ENCODE peak calls at places on chromosomes 11 and 22, in five cellular contexts. J, Z, U, E and Y are unnamed samples.
A peak's percentile ranks its signal among the peaks of the same experiment; 100 is the strongest.

GRCh38 chr22:31099386-31099785 is 8.0 kb downstream of the SELENOM start:
- DNase-seq in J (no peak), E (no peak), Z (no peak), U (no peak), Y (no peak)

GRCh38 chr11:6362868-6363678 is 27.2 kb upstream of the SMPD1 start:
- DNase-seq in U (peak; percentile 73), E (peak; percentile 76), Z (peak; percentile 76), J (peak; percentile 73), Y (peak; percentile 90)

GRCh38 chr22:39365406-39365782 is 15.6 kb downstream of the SYNGR1 start:
- DNase-seq in E (no peak), J (no peak), Z (no peak), U (no peak), Y (no peak)

GRCh38 chr11:94553938-94554337 is 10.2 kb downstream of the FUT4 start:
- DNase-seq in Z (no peak), J (no peak), E (no peak), U (no peak), Y (no peak)

GRCh38 chr22:23522642-23523251 is 57.3 kb downstream of the IGLL1 start:
- DNase-seq in Z (no peak), J (no peak), U (no peak), E (no peak), Y (no peak)

GRCh38 chr22:49964493-49965290 is 4.1 kb downstream of the PIM3 start:
- DNase-seq in J (peak; percentile 51), E (peak; percentile 17), U (no peak), Z (no peak), Y (peak; percentile 64)

GRCh38 chr11:58707767-58708166 is 24.0 kb downstream of the GLYAT start:
- DNase-seq in J (no peak), E (no peak), Z (no peak), U (no peak), Y (no peak)

GRCh38 chr11:35082322-35083180 is 56.4 kb upstream of the CD44 start:
- DNase-seq in J (no peak), U (no peak), Z (peak; percentile 92), E (peak; percentile 72), Y (peak; percentile 75)

GRCh38 chr11:36346562-36347383 is 50.7 kb downstream of the PRR5L start:
- DNase-seq in J (no peak), U (no peak), Z (no peak), E (no peak), Y (no peak)

GRCh38 chr11:114085965-114086364 is 26.5 kb downstream of the ZBTB16 start:
- DNase-seq in J (peak; percentile 64), U (no peak), E (peak; percentile 57), Z (peak; percentile 43), Y (peak; percentile 38)

GRCh38 chr22:49736538-49736937 is 91.1 kb downstream of the BRD1 start:
- DNase-seq in E (no peak), Z (no peak), U (no peak), J (peak; percentile 19), Y (no peak)

GRCh38 chr11:114058026-114058706 is 1.3 kb upstream of the ZBTB16 start:
- DNase-seq in Z (no peak), J (peak; percentile 56), E (no peak), U (no peak), Y (peak; percentile 84)

GRCh38 chr11:133978816-133979215 is 22.0 kb upstream of the IGSF9B start:
- DNase-seq in Z (no peak), J (no peak), U (no peak), E (no peak), Y (no peak)

GRCh38 chr11:20913113-20913512 is 243.7 kb downstream of the NELL1 start:
- DNase-seq in Z (no peak), J (no peak), U (no peak), E (no peak), Y (no peak)

GRCh38 chr22:29316429-29316828 is 932 bp upstream of the RASL10A start:
- DNase-seq in J (no peak), Z (no peak), E (no peak), U (no peak), Y (no peak)

GRCh38 chr22:10961043-10961860 is 4566.7 kb upstream of the OR11H1 start:
- DNase-seq in E (no peak), J (no peak), U (no peak), Z (no peak), Y (no peak)

GRCh38 chr11:102462610-102463009 is 10.0 kb upstream of the TMEM123 start:
- DNase-seq in Z (no peak), E (no peak), U (no peak), J (no peak), Y (no peak)

GRCh38 chr22:48404004-48404403 is 1423.7 kb downstream of the BRD1 start:
- DNase-seq in J (no peak), Z (no peak), U (no peak), E (no peak), Y (no peak)

GRCh38 chr11:72634472-72635095 is 39.6 kb downstream of the PDE2A start:
- DNase-seq in Z (no peak), E (no peak), U (no peak), J (no peak), Y (no peak)

GRCh38 chr11:73359930-73360742 is 16.1 kb upstream of the RELT start:
- DNase-seq in J (no peak), E (no peak), Z (peak; percentile 54), U (no peak), Y (no peak)

GRCh38 chr11:130774703-130775102 is 141.6 kb downstream of the SNX19 start:
- DNase-seq in Z (no peak), U (no peak), E (no peak), J (no peak), Y (no peak)

GRCh38 chr11:6307879-6308278 is 12.4 kb downstream of the CAVIN3 start:
- DNase-seq in E (no peak), U (no peak), J (no peak), Z (no peak), Y (no peak)

GRCh38 chr22:38569181-38569971 is 607 bp downstream of the DMC1 start:
- DNase-seq in U (no peak), E (peak; percentile 10), Z (no peak), J (no peak), Y (peak; percentile 69)

GRCh38 chr11:123719452-123719851 is 22.0 kb downstream of the ZNF202 start:
- DNase-seq in J (no peak), E (no peak), U (no peak), Z (no peak), Y (no peak)

GRCh38 chr11:95417832-95418231 is 186.8 kb upstream of the SESN3 start:
- DNase-seq in J (no peak), Z (no peak), E (no peak), U (no peak), Y (no peak)

GRCh38 chr22:44723801-44724200 is 21.8 kb downstream of the PRR5 start:
- DNase-seq in E (no peak), U (no peak), J (no peak), Z (no peak), Y (no peak)

GRCh38 chr11:32817843-32818183 is 11.9 kb upstream of the PRRG4 start:
- DNase-seq in U (no peak), Z (no peak), J (no peak), E (no peak), Y (no peak)

GRCh38 chr11:110773442-110773841 is 61.2 kb upstream of the ARHGAP20 start:
- DNase-seq in Z (no peak), E (no peak), J (no peak), U (no peak), Y (no peak)

GRCh38 chr11:128470081-128470480 is 117.3 kb downstream of the ETS1 start:
- DNase-seq in J (no peak), Z (no peak), E (no peak), U (no peak), Y (no peak)

GRCh38 chr11:1109101-1109917 is 34.6 kb downstream of the MUC2 start:
- DNase-seq in E (no peak), U (no peak), J (no peak), Z (no peak), Y (no peak)

GRCh38 chr11:33110083-33110482 is 51.2 kb downstream of the CSTF3 start:
- DNase-seq in U (no peak), Z (no peak), E (no peak), J (no peak), Y (no peak)

GRCh38 chr11:27452147-27452546 is 20.4 kb downstream of the LGR4 start:
- DNase-seq in E (no peak), J (no peak), U (no peak), Z (no peak), Y (no peak)
- TF ChIP-seq POLR2AphosphoS5 in E (no peak), J (no peak), U (no peak), Z (no peak), Y (no peak)

GRCh38 chr11:4514196-4514595 is 30.8 kb upstream of the OR52M1 start:
- DNase-seq in U (no peak), J (no peak), E (no peak), Z (no peak), Y (no peak)
- TF ChIP-seq POLR2AphosphoS5 in U (no peak), J (no peak), E (no peak), Z (no peak), Y (peak; percentile 67)

GRCh38 chr11:118916842-118917388 is 8.8 kb downstream of the BCL9L start:
- DNase-seq in J (no peak), E (peak; percentile 55), Z (no peak), U (no peak), Y (peak; percentile 90)
- TF ChIP-seq POLR2AphosphoS5 in J (no peak), E (no peak), Z (no peak), U (peak; percentile 24), Y (peak; percentile 30)

DNA sequence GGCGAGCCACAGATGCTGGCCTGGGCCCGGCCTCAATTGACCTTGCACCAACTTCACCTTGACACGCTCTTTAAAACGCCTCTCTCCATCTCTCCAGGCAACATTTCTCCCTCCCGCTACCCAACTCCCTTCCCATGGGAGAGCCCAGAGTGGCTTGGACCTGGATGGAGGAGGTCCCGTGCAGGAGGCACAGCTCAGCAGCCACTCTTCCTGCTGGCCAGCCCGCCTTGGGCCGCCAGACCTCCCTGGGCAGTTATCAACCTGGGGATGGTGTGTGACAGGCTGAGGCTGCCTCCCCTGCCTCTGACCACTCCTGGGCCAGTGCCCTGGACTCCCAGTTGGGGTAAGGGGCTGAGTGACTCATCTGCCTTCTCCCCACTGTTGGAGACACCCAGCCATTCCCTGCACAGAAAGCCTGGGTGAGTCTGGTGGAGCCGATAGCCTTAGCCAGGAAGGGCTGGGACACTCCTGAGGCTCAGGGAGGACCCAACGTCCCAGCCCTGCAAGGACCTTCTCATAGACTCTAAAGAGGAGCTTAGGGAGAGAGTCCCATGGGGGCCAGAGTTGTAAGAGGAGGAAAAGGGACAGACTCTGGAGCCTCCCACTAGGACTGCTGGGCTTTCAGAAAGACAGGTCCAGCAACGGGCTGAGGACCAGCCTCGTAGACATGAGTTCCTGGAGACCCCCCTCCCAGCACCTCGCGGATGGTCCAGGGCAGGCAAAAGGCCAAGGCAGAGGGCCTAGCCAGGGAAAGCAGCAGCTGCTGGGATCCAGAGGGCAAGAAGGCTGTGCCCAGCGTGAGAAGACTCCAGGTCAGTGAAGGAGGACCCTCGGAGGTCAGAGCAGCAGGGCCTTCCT is 131.7 kb downstream of the CEP164 start:
- DNase-seq in J (no peak), U (no peak), Z (no peak), E (no peak), Y (no peak)
- TF ChIP-seq POLR2AphosphoS5 in J (no peak), U (no peak), Z (no peak), E (no peak), Y (no peak)

GRCh38 chr11:106449756-106450155 is 372.3 kb downstream of the AASDHPPT start:
- DNase-seq in U (no peak), E (no peak), J (no peak), Z (no peak), Y (no peak)

GRCh38 chr11:106442032-106442431 is 364.6 kb downstream of the AASDHPPT start:
- DNase-seq in J (no peak), E (no peak), U (no peak), Z (no peak), Y (no peak)

GRCh38 chr11:106447631-106448191 is 370.2 kb downstream of the AASDHPPT start:
- DNase-seq in Z (no peak), E (no peak), U (no peak), J (no peak), Y (no peak)

GRCh38 chr11:106446302-106446701 is 368.8 kb downstream of the AASDHPPT start:
- DNase-seq in E (no peak), U (no peak), Z (no peak), J (no peak), Y (no peak)

GRCh38 chr11:106446961-106447360 is 369.5 kb downstream of the AASDHPPT start:
- DNase-seq in E (no peak), Z (no peak), U (no peak), J (no peak), Y (no peak)
- TF ChIP-seq POLR2AphosphoS5 in E (no peak), Z (no peak), U (no peak), J (no peak), Y (no peak)